ENCODE peak calls at places on chromosomes 16 and 17, in four cellular contexts. E is neural progenitor cell, N is esophagus squamous epithelium, P is fibroblast of pulmonary artery. H is an unnamed sample.

GRCh38 chr17:80899402-80900268 is 92.0 kb upstream of the CHMP6 start:
- DNase-seq in E (peak), N (no peak), P (peak), H (peak)

GRCh38 chr16:49484454-49484853 is 110.8 kb downstream of the C16orf78 start:
- DNase-seq in E (peak), N (no peak), P (peak), H (peak)

GRCh38 chr17:34443832-34444469 is 80.9 kb upstream of the CCL1 start:
- DNase-seq in E (peak), N (no peak), P (no peak), H (no peak)

GRCh38 chr16:32116080-32116479 is 137.0 kb upstream of the TP53TG3D start:
- DNase-seq in E (no peak), N (no peak), P (no peak), H (no peak)

GRCh38 chr16:20424129-20424866 is 15.0 kb downstream of the ACSM5 start:
- DNase-seq in E (no peak), N (no peak), P (no peak), H (no peak)

GRCh38 chr17:58046230-58047094 is 36.8 kb upstream of the DYNLL2 start:
- DNase-seq in E (peak), N (no peak), P (no peak), H (no peak)

GRCh38 chr17:57697891-57698708 is 47.0 kb downstream of the CCDC182 start:
- DNase-seq in E (peak), N (no peak), P (no peak), H (no peak)

GRCh38 chr17:74519951-74520553 is 11.2 kb downstream of the CD300LB start:
- DNase-seq in E (no peak), N (no peak), P (no peak), H (no peak)

GRCh38 chr17:39357978-39358377 is 43.4 kb downstream of the FBXL20 start:
- DNase-seq in E (peak), N (no peak), P (no peak), H (no peak)

GRCh38 chr17:64147110-64148016 is 17.4 kb upstream of the ERN1 start:
- DNase-seq in E (no peak), N (no peak), P (peak), H (peak)

GRCh38 chr16:1670866-1671265 is 7.2 kb upstream of the JPT2 start:
- DNase-seq in E (no peak), N (no peak), P (no peak), H (no peak)

DNA sequence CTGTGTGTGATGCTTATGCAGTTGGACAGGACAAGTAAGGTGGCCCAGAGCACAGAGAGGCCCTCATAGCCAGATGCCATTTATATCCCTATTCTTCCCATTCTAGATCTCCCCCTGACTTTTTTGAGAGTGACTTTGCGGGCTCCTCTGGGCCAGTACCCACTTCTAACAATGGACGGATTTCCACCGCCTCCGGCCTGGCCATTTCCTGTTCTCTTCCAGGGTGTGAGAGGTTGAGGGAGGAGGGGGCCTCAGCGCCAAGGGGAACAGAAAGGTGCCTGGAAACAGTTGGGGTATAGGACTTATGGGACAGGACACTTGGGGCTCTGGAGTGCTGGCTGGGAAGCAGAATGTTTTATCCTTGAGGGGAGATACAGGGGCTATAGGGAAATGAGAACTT is 3.4 kb downstream of the TAOK2 start:
- DNase-seq in E (no peak), N (no peak), P (no peak), H (no peak)
- H3K4me3 ChIP-seq in E (no peak), N (peak), P (peak), H (no peak)

GRCh38 chr17:36183001-36183810 is 6.8 kb upstream of the TBC1D3B start:
- DNase-seq in E (peak), N (no peak), P (peak), H (peak)
- H3K4me3 ChIP-seq in E (peak), N (peak), P (peak), H (peak)

DNA sequence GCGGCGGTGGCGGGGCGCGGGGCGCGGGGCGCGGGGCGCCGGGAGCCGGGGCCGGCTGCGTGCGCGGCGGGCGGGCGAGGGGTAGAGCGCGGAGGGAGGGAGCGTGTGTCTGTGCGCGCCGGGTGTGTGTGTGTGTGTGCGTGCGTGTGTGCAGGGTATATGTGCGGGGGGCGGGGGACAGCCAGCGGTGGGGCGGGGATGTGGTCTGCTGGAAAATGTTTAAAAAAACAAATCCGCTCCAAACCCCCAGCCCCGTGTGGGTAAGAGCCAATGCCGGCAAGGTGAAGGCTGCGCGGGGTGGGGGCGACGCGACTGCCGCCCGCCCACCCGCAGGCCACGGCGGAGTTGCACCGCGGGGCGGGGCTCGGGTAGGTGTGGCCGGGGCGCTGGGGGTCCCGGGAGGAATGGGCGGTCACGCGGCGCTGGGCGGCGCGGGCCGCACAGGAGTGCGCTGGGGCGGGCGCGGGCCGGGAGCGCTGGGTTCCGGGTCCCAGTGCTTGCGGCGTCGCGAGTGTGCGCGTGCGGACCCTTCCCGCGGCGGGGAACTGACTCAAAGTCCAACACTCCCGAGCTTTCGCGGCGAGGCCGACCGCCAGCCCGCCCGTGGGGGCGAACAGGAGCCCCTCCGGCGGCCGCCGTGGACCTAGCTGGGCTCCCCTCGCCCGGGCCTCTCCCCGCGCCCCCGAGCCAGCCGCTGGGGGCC is at the start of gene CYGB:
- DNase-seq in E (peak), N (no peak), P (peak), H (peak)
- H3K4me3 ChIP-seq in E (peak), N (peak), P (peak), H (peak)

GRCh38 chr16:80931661-80931984 is 75.1 kb downstream of the CMC2 start:
- DNase-seq in E (no peak), N (no peak), P (no peak), H (no peak)
- H3K4me3 ChIP-seq in E (peak), N (peak), P (peak), H (peak)

GRCh38 chr16:89257281-89257731 is 39.8 kb downstream of the ZNF778 start:
- DNase-seq in E (peak), N (no peak), P (no peak), H (no peak)

GRCh38 chr16:89253548-89254287 is 36.2 kb downstream of the ZNF778 start:
- DNase-seq in E (no peak), N (no peak), P (no peak), H (no peak)

GRCh38 chr16:89257757-89258465 is 40.4 kb downstream of the ZNF778 start:
- DNase-seq in E (no peak), N (no peak), P (no peak), H (no peak)

GRCh38 chr16:89261691-89262563 is 44.4 kb downstream of the ZNF778 start:
- DNase-seq in E (no peak), N (no peak), P (no peak), H (no peak)

GRCh38 chr16:89256651-89257254 is 39.2 kb downstream of the ZNF778 start:
- DNase-seq in E (peak), N (no peak), P (peak), H (peak)
- H3K4me3 ChIP-seq in E (peak), N (peak), P (peak), H (peak)

GRCh38 chr16:67035364-67035763 is 6.4 kb downstream of the CBFB start:
- DNase-seq in E (no peak), N (no peak), P (no peak), H (no peak)
- H3K4me3 ChIP-seq in E (no peak), N (no peak), P (no peak), H (no peak)

GRCh38 chr17:62702746-62703268 is 75.3 kb downstream of the MRC2 start:
- DNase-seq in E (no peak), N (no peak), P (no peak), H (no peak)
- H3K4me3 ChIP-seq in E (no peak), N (no peak), P (no peak), H (no peak)

H was measured in cardiac fibroblast.